ENCODE peak calls at places on chromosomes 6 and 20, in ten cellular contexts. T, J, X, A, Y, R, G, W, B and O are unnamed samples. For H3K9me3, the result is how much of the 10 kb centered on the place peaks cover.

GRCh38 chr6:14944593-14944992 is 301.3 kb upstream of the JARID2 start:
- DNase-seq in T (no peak), J (no peak), X (no peak), A (no peak), Y (no peak), R (no peak), G (no peak), W (no peak), B (no peak), O (no peak)

GRCh38 chr20:64039293-64040160 is 3.5 kb downstream of the C20orf204 start:
- DNase-seq in T (no peak), J (no peak), X (no peak), A (no peak), Y (no peak), R (no peak), G (no peak), W (no peak), B (no peak), O (no peak)

GRCh38 chr20:2604506-2604835 is 48.0 kb upstream of the NOP56 start:
- DNase-seq in T (no peak), J (no peak), X (no peak), A (no peak), Y (no peak), R (no peak), G (no peak), W (no peak), B (no peak), O (no peak)

GRCh38 chr6:35343092-35343834 is 905 bp downstream of the PPARD start:
- DNase-seq in T (no peak), J (peak), X (peak), A (peak), Y (no peak), R (peak), G (peak), W (peak), B (peak), O (peak)

GRCh38 chr20:11296951-11297350 is 620.7 kb upstream of the BTBD3 start:
- DNase-seq in T (no peak), J (peak), X (no peak), A (no peak), Y (no peak), R (no peak), G (no peak), W (no peak), B (no peak), O (no peak)

GRCh38 chr20:60000271-60001026 is 42.2 kb downstream of the CDH26 start:
- DNase-seq in T (no peak), J (no peak), X (no peak), A (no peak), Y (no peak), R (no peak), G (no peak), W (no peak), B (no peak), O (no peak)

GRCh38 chr6:68082086-68082485 is 553.0 kb upstream of the ADGRB3 start:
- DNase-seq in T (no peak), J (no peak), X (no peak), A (no peak), Y (no peak), R (no peak), G (no peak), W (no peak), B (no peak), O (no peak)

GRCh38 chr20:50392138-50392866 is 117.9 kb upstream of the PTPN1 start:
- DNase-seq in T (no peak), J (no peak), X (no peak), A (no peak), Y (no peak), R (no peak), G (no peak), W (no peak), B (no peak), O (no peak)

GRCh38 chr6:39452306-39452705 is 129.8 kb upstream of the KCNK16 start:
- DNase-seq in T (no peak), J (peak), X (no peak), A (peak), Y (no peak), R (no peak), G (no peak), W (no peak), B (no peak), O (no peak)

GRCh38 chr20:25313608-25314007 is 65.7 kb downstream of the PYGB start:
- DNase-seq in T (no peak), J (no peak), X (no peak), A (no peak), Y (no peak), R (no peak), G (no peak), W (no peak), B (no peak), O (no peak)

GRCh38 chr20:15619341-15619740 is 953.9 kb downstream of the KIF16B start:
- DNase-seq in T (no peak), J (no peak), X (no peak), A (no peak), Y (no peak), R (no peak), G (no peak), W (no peak), B (no peak), O (no peak)

GRCh38 chr6:85561750-85562357 is 31.8 kb downstream of the SNX14 start:
- DNase-seq in T (no peak), J (peak), X (no peak), A (no peak), Y (no peak), R (no peak), G (no peak), W (no peak), B (no peak), O (no peak)

GRCh38 chr6:144718431-144718830 is 433.3 kb downstream of the UTRN start:
- DNase-seq in T (no peak), J (no peak), X (no peak), A (peak), Y (no peak), R (no peak), G (no peak), W (no peak), B (no peak), O (no peak)

GRCh38 chr20:24702501-24703283 is 233.3 kb downstream of the SYNDIG1 start:
- DNase-seq in T (no peak), J (no peak), X (no peak), A (no peak), Y (no peak), R (no peak), G (no peak), W (no peak), B (no peak), O (no peak)

GRCh38 chr6:4313044-4313686 is 177.8 kb upstream of the ECI2 start:
- DNase-seq in T (no peak), J (peak), X (peak), A (peak), Y (peak), R (no peak), G (no peak), W (no peak), B (peak), O (no peak)

GRCh38 chr6:82842721-82843120 is 222.9 kb downstream of the UBE3D start:
- DNase-seq in T (no peak), J (peak), X (no peak), A (peak), Y (no peak), R (no peak), G (no peak), W (no peak), B (no peak), O (no peak)

GRCh38 chr6:69907981-69908498 is 41.7 kb downstream of the COL19A1 start:
- DNase-seq in T (no peak), J (peak), X (no peak), A (peak), Y (no peak), R (no peak), G (no peak), W (no peak), B (no peak), O (no peak)

GRCh38 chr20:23361108-23361650 is 803 bp upstream of the GZF1 start:
- DNase-seq in T (no peak), J (peak), X (no peak), A (no peak), Y (no peak), R (no peak), G (no peak), W (no peak), B (peak), O (no peak)

GRCh38 chr6:39430968-39431523 is 108.5 kb upstream of the KCNK16 start:
- DNase-seq in T (peak), J (peak), X (peak), A (peak), Y (no peak), R (peak), G (no peak), W (peak), B (peak), O (peak)

GRCh38 chr20:12528591-12529041 is 480.2 kb upstream of the SPTLC3 start:
- DNase-seq in T (no peak), J (no peak), X (no peak), A (no peak), Y (no peak), R (no peak), G (no peak), W (no peak), B (no peak), O (no peak)

GRCh38 chr20:33554914-33555420 is 65.1 kb downstream of the CBFA2T2 start:
- DNase-seq in T (no peak), J (peak), X (no peak), A (peak), Y (peak), R (no peak), G (peak), W (no peak), B (peak), O (no peak)

GRCh38 chr6:131216277-131216676 is 81.0 kb downstream of the AKAP7 start:
- DNase-seq in T (no peak), J (peak), X (no peak), A (peak), Y (no peak), R (no peak), G (no peak), W (no peak), B (no peak), O (no peak)
- H3K27ac ChIP-seq in T (no peak), J (no peak), X (no peak), A (no peak), Y (no peak), R (no peak), G (no peak), W (no peak), B (peak), O (no peak)

GRCh38 chr20:55348201-55348600 is 657.1 kb downstream of the CBLN4 start:
- DNase-seq in T (no peak), J (no peak), X (no peak), A (no peak), Y (no peak), R (no peak), G (no peak), W (no peak), B (no peak), O (no peak)
- H3K9me3 ChIP-seq in T (under half), J (under half), X (under half), A (under half), Y (under half), R (under half), G (under half), W (under half), B (under half), O (under half)

GRCh38 chr6:158017621-158018369 is 36.1 kb downstream of the SYNJ2 start:
- DNase-seq in T (no peak), J (no peak), X (no peak), A (no peak), Y (no peak), R (peak), G (no peak), W (peak), B (no peak), O (no peak)
- H3K27ac ChIP-seq in T (peak), J (no peak), X (peak), A (peak), Y (no peak), R (no peak), G (no peak), W (no peak), B (no peak), O (peak)

GRCh38 chr6:24668997-24669361 is 2.1 kb downstream of the ACOT13 start:
- DNase-seq in T (no peak), J (no peak), X (no peak), A (no peak), Y (no peak), R (no peak), G (no peak), W (no peak), B (no peak), O (no peak)
- H3K9me3 ChIP-seq in T (under half), J (under half), X (under half), A (under half), Y (under half), R (under half), G (under half), W (under half), B (under half), O (under half)

GRCh38 chr20:14612389-14612788 is 275.0 kb upstream of the FLRT3 start:
- DNase-seq in T (no peak), J (peak), X (no peak), A (no peak), Y (no peak), R (no peak), G (no peak), W (no peak), B (no peak), O (no peak)

GRCh38 chr20:14619411-14619810 is 282.0 kb upstream of the FLRT3 start:
- DNase-seq in T (no peak), J (no peak), X (no peak), A (no peak), Y (no peak), R (no peak), G (no peak), W (no peak), B (no peak), O (no peak)

GRCh38 chr20:14617123-14617522 is 279.7 kb upstream of the FLRT3 start:
- DNase-seq in T (no peak), J (no peak), X (no peak), A (peak), Y (no peak), R (no peak), G (no peak), W (no peak), B (no peak), O (no peak)

DNA sequence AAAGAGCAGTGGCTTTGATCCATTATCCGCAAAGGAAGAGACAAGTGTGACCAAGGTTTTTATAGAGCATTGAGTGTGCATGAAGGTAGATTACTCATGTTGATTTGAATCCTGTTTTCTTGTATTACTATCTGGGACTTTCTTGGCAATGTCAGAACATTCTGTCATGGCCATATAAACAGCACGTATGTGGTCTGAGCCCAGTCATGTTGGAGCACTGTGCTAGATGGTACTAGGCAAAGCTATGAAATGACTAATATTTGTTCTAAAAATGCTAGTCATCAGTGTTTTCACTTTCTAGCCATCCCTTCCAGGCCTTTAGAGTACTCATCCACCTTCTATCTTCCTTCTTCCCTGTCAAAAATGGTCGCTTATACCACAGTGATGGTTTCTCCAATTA is 278.6 kb upstream of the FLRT3 start:
- DNase-seq in T (no peak), J (no peak), X (no peak), A (no peak), Y (no peak), R (no peak), G (no peak), W (no peak), B (no peak), O (no peak)
- H3K27ac ChIP-seq in T (no peak), J (no peak), X (no peak), A (no peak), Y (no peak), R (no peak), G (no peak), W (no peak), B (no peak), O (no peak)